ENCODE peak calls at places on chromosomes 13 and 19, in six cellular contexts. M is tibial nerve, S is OCI-LY7, T is IMR-90, E is foreskin fibroblast, U is Panc1. D is an unnamed sample.

GRCh38 chr19:9836021-9836420 is 903 bp downstream of the PIN1 start:
- DNase-seq in M (no peak), S (peak; percentile 35), T (peak; percentile 43), E (peak; percentile 40), U (no peak), D (peak; percentile 24)

GRCh38 chr13:59522652-59523051 is 641.1 kb downstream of the DIAPH3 start:
- DNase-seq in M (no peak), S (no peak), T (no peak), E (no peak), U (no peak), D (no peak)

GRCh38 chr19:14347999-14348889 is 33.0 kb upstream of the ADGRE5 start:
- DNase-seq in M (no peak), S (peak; percentile 71), T (no peak), E (peak; percentile 19), U (no peak), D (peak; percentile 49)

GRCh38 chr19:7965259-7965841 is 21.9 kb upstream of the TIMM44 start:
- DNase-seq in M (no peak), S (no peak), T (no peak), E (no peak), U (no peak), D (no peak)

GRCh38 chr19:38488811-38489481 is 55.5 kb downstream of the RYR1 start:
- DNase-seq in M (no peak), S (no peak), T (no peak), E (no peak), U (no peak), D (no peak)

GRCh38 chr19:19485998-19486290 is 29.4 kb downstream of the TSSK6 start:
- DNase-seq in M (no peak), S (no peak), T (no peak), E (no peak), U (no peak), D (no peak)

GRCh38 chr19:49056101-49056901 is 1.2 kb downstream of the CGB7 start:
- DNase-seq in M (peak; percentile 25), S (peak; percentile 27), T (peak; percentile 28), E (no peak), U (no peak), D (peak; percentile 38)

GRCh38 chr13:24670927-24671326 is 9.3 kb upstream of the ATP12A start:
- DNase-seq in M (no peak), S (peak; percentile 73), T (no peak), E (no peak), U (no peak), D (no peak)

GRCh38 chr13:20182231-20182846 is 10.4 kb downstream of the GJB2 start:
- DNase-seq in M (no peak), S (peak; percentile 73), T (peak; percentile 80), E (peak; percentile 50), U (peak; percentile 50), D (peak; percentile 76)

GRCh38 chr19:10751109-10751972 is 33.5 kb downstream of the DNM2 start:
- DNase-seq in M (no peak), S (no peak), T (no peak), E (no peak), U (no peak), D (no peak)

GRCh38 chr13:46160474-46161066 is 21.4 kb downstream of the LCP1 start:
- DNase-seq in M (no peak), S (peak; percentile 69), T (peak; percentile 54), E (peak; percentile 30), U (peak; percentile 30), D (peak; percentile 62)

GRCh38 chr19:9834302-9834725 is 804 bp upstream of the PIN1 start:
- DNase-seq in M (no peak), S (no peak), T (no peak), E (no peak), U (no peak), D (no peak)

GRCh38 chr19:49614096-49614857 is 23.3 kb downstream of the PRR12 start:
- DNase-seq in M (no peak), S (no peak), T (peak; percentile 91), E (peak; percentile 89), U (peak; percentile 52), D (peak; percentile 91)

GRCh38 chr13:97659602-97660001 is 225.6 kb downstream of the RAP2A start:
- DNase-seq in M (no peak), S (no peak), T (peak; percentile 21), E (no peak), U (no peak), D (peak; percentile 33)

GRCh38 chr13:106537521-106537920 is 2.1 kb upstream of the EFNB2 start:
- DNase-seq in M (no peak), S (no peak), T (no peak), E (no peak), U (no peak), D (no peak)

GRCh38 chr19:46764817-46765291 is 18.6 kb upstream of the STRN4 start:
- DNase-seq in M (no peak), S (no peak), T (no peak), E (no peak), U (no peak), D (no peak)

GRCh38 chr13:74920945-74921725 is 560.8 kb downstream of the TBC1D4 start:
- DNase-seq in M (no peak), S (no peak), T (no peak), E (no peak), U (no peak), D (peak; percentile 55)

GRCh38 chr13:80022146-80022545 is 318.8 kb downstream of the SPRY2 start:
- DNase-seq in M (no peak), S (no peak), T (no peak), E (no peak), U (no peak), D (no peak)

GRCh38 chr13:23617551-23618014 is 47.4 kb downstream of the TNFRSF19 start:
- DNase-seq in M (no peak), S (no peak), T (peak; percentile 65), E (peak; percentile 40), U (no peak), D (peak; percentile 72)

GRCh38 chr13:48181482-48182145 is 51.4 kb upstream of the ITM2B start:
- DNase-seq in M (no peak), S (no peak), T (no peak), E (no peak), U (no peak), D (no peak)

GRCh38 chr19:13574933-13575332 is 68.7 kb upstream of the CACNA1A start:
- DNase-seq in M (no peak), S (peak; percentile 8), T (peak; percentile 39), E (no peak), U (no peak), D (no peak)

GRCh38 chr13:59681630-59682311 is 482.0 kb downstream of the DIAPH3 start:
- DNase-seq in M (no peak), S (no peak), T (no peak), E (no peak), U (no peak), D (peak; percentile 7)

GRCh38 chr19:18487576-18488402 is 34.1 kb downstream of the ELL start:
- DNase-seq in M (no peak), S (no peak), T (no peak), E (no peak), U (no peak), D (no peak)

GRCh38 chr19:18483119-18483518 is 38.8 kb downstream of the ELL start:
- DNase-seq in M (no peak), S (no peak), T (no peak), E (no peak), U (no peak), D (no peak)

GRCh38 chr19:18486746-18487145 is 35.1 kb downstream of the ELL start:
- DNase-seq in M (no peak), S (no peak), T (no peak), E (no peak), U (no peak), D (no peak)

GRCh38 chr19:18481505-18482222 is 40.2 kb downstream of the ELL start:
- DNase-seq in M (no peak), S (no peak), T (no peak), E (no peak), U (no peak), D (no peak)

GRCh38 chr19:18484992-18485391 is 36.9 kb downstream of the ELL start:
- DNase-seq in M (no peak), S (no peak), T (no peak), E (no peak), U (no peak), D (no peak)
- TF ChIP-seq CTCF in M (no peak), S (peak; percentile 33), T (no peak), E (no peak), U (no peak), D (no peak)

DNA sequence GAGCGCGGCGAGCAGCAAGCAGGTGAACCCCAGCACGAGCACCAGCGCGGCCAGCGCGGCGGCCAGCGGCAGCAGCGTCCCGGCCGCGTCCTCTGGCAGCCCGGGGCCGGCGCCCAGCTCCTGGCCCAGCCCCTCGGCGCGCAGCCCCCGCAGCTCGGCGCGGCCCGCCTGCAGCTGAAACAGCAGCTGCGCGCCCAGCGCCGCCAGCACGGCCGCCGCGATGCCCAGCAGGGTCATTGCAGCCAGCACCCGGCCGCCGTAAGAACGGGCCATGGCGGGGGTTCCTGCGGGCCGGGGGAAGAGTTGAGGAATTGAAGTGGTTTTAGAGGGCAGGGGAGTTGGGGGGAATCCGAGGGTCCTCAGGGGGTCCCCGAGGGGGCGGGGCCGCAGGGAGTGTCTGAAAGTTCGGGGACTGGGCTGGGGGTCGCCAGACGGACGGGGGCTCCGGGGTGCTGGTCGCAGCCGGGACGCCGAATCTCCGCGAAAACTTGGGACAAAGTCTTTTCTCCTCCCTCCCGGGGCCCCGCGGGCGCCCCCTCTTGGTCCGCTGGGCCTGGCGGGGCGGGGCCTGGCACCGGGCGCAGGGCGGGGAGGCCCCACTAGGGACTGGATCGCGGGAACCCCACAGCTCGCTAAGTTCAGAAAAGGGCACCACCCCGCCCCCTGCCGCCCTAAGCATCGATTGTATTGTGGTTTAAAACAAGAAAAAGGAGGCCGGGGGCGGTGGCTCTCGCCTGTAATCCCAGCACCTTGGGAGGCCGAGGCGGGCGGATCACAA is at the start of gene TMEM221:
- DNase-seq in M (peak; percentile 16), S (peak; percentile 18), T (no peak), E (no peak), U (no peak), D (no peak)
- H3K4me3 ChIP-seq in M (peak within 1 kb of the TSS; percentile 52), S (no peak within 1 kb of the TSS), T (peak within 1 kb of the TSS; percentile 30), E (peak within 1 kb of the TSS; percentile 30), U (peak within 1 kb of the TSS; percentile 39), D (peak within 1 kb of the TSS; percentile 52)

DNA sequence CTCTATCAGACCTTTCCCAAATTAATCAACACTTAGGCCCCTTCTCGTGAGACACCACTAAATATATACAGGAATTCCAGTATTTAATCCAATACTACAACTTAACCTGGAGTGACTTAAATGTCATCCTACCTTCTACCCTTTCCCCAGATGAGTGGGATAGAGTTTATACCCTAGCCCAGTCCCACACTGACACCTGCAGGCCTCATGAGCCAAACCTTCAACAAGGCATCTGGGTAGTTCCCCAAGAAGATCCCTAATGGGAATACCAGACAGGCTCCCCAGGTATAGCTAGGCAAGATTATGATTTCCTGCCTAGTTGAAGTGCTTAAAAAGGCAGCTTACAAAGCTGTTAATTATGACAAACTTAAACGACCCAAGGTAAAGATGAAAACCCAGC is 15.9 kb downstream of the ZNF83 start:
- DNase-seq in M (no peak), S (no peak), T (no peak), E (no peak), U (no peak), D (no peak)
- TF ChIP-seq CTCF in M (no peak), S (peak; percentile 26), T (no peak), E (no peak), U (no peak), D (no peak)

DNA sequence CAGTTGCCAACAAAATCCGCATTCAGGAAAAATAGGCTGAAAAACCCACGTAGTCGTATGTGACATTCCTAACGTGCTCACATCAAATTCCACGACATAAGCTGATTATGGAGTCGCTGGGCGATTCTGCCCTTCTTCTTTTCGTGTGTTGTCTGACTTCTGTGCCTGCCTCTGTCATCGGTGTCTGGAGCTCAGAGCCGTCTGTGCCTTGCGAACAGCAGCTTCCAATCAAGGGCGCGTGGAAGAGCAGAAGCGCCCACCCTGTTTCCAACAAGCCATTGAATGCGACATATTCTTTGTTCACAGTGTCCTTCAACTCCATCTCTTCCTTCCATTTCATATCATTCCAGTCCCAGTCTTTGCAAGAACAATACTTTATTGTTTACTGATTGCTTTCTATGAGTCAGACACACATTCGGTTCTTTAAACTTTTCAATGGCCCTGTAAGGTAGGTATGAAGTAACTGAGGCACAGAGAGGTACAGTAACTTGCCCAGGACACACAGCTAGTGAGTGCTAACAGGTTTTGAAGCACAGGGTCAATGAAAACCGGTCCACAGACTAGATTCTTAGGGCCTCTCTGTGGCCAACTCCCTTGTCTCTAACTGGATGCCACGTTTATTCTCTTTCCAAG is 8.1 kb upstream of the ZNF507 start:
- DNase-seq in M (no peak), S (no peak), T (no peak), E (no peak), U (no peak), D (no peak)
- H3K4me3 ChIP-seq in M (peak overlapping the region; percentile 31), S (no peak overlapping the region), T (peak overlapping the region; percentile 12), E (peak overlapping the region; percentile 43), U (peak overlapping the region; percentile 26), D (peak overlapping the region; percentile 45)